ENCODE peak calls at places on chromosome 17, in four cellular contexts. K, X, Z and N are unnamed samples.

GRCh38 chr17:47316316-47316715 is 7.4 kb upstream of the EFCAB13 start:
- DNase-seq in K (no peak), X (no peak), Z (no peak), N (no peak)

GRCh38 chr17:65750678-65751077 is 189.2 kb upstream of the AXIN2 start:
- DNase-seq in K (peak; percentile 93), X (peak; percentile 73), Z (peak; percentile 80), N (peak; percentile 96)

GRCh38 chr17:56597495-56597990 is 4.0 kb downstream of the NOG start:
- DNase-seq in K (no peak), X (no peak), Z (peak; percentile 45), N (no peak)

GRCh38 chr17:57949649-57950048 is 5.6 kb downstream of the CUEDC1 start:
- DNase-seq in K (no peak), X (no peak), Z (peak; percentile 77), N (no peak)

GRCh38 chr17:69590690-69591089 is 176.2 kb downstream of the MAP2K6 start:
- DNase-seq in K (no peak), X (no peak), Z (no peak), N (no peak)

GRCh38 chr17:4087911-4088693 is 54.7 kb downstream of the ZZEF1 start:
- DNase-seq in K (no peak), X (no peak), Z (no peak), N (peak; percentile 3)

GRCh38 chr17:3657874-3658783 is 10.2 kb downstream of the TAX1BP3 start:
- DNase-seq in K (no peak), X (no peak), Z (no peak), N (no peak)

GRCh38 chr17:36921131-36921851 is 16.0 kb upstream of the LHX1 start:
- DNase-seq in K (peak; percentile 98), X (no peak), Z (no peak), N (peak; percentile 98)

GRCh38 chr17:32954477-32954876 is 26.5 kb downstream of the TMEM98 start:
- DNase-seq in K (no peak), X (no peak), Z (no peak), N (no peak)

GRCh38 chr17:3947318-3947810 is 16.9 kb downstream of the ATP2A3 start:
- DNase-seq in K (no peak), X (no peak), Z (no peak), N (no peak)

GRCh38 chr17:82407255-82407654 is 10.9 kb upstream of the HEXD start:
- DNase-seq in K (no peak), X (peak; percentile 52), Z (no peak), N (no peak)

GRCh38 chr17:281365-281999 is 71.1 kb downstream of the RPH3AL start:
- DNase-seq in K (no peak), X (no peak), Z (peak; percentile 19), N (no peak)

GRCh38 chr17:73308017-73308823 is 3.6 kb downstream of the CDC42EP4 start:
- DNase-seq in K (peak; percentile 86), X (peak; percentile 80), Z (peak; percentile 93), N (no peak)

GRCh38 chr17:33871720-33872535 is 383.2 kb upstream of the CCL2 start:
- DNase-seq in K (no peak), X (no peak), Z (no peak), N (peak; percentile 37)

GRCh38 chr17:35731239-35731931 is at the start of gene RASL10B:
- DNase-seq in K (no peak), X (peak; percentile 60), Z (peak; percentile 60), N (no peak)

GRCh38 chr17:19320876-19321275 is 41.6 kb downstream of the B9D1 start:
- DNase-seq in K (no peak), X (no peak), Z (no peak), N (no peak)
- H3K4me1 ChIP-seq in K (peaks cover 14% of the 10 kb centered on the region), X (peaks cover 40% of the 10 kb centered on the region), Z (peaks cover 11% of the 10 kb centered on the region), N (no peaks in the 10 kb centered on the region)

DNA sequence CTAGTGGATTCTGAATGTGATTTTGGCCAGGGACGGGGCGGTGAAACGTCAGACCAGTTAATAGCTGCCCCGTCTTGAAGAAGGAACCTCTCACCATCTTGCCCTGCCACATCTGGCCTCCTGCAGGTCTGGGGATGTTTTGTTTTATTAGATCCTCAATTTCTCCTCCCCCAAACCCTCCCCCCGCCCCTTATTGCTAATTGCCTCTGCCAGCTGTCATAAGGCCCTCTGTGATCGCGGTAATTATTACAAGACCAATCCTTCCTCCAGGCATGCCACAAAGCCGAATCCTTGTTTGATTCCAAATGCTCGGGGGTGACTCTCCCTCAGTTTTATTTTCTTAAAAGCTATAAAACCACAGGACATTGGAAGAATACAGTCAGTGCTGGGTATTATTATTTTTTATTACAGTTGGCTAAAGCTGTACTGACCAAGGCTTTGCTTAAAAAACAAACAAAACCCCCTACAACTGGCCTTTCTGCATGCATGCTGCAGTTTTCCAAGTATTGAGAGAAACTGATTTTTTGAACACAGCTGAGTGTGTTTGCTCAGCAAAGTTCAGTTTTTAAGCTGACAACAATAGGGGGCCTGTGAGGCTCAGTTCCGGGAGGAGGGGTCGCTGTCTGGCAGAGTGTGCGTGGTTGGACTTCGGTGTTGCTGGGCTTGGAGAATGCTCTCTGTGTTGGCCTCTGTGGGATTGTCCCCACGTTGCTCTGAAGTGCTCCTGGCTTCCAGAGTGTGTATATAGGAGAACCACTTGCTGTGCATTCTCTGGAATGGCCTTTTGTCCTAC is 1.7 kb downstream of the KSR1 start:
- DNase-seq in K (no peak), X (no peak), Z (no peak), N (no peak)
- TF ChIP-seq CTCF in K (no peak), X (no peak), Z (no peak), N (no peak)

GRCh38 chr17:10699861-10700260 is 2.5 kb downstream of the ADPRM start:
- DNase-seq in K (no peak), X (no peak), Z (no peak), N (no peak)
- H3K4me1 ChIP-seq in K (peaks cover 8% of the 10 kb centered on the region), X (peaks cover 48% of the 10 kb centered on the region), Z (peaks cover 38% of the 10 kb centered on the region), N (peaks cover 3% of the 10 kb centered on the region)

DNA sequence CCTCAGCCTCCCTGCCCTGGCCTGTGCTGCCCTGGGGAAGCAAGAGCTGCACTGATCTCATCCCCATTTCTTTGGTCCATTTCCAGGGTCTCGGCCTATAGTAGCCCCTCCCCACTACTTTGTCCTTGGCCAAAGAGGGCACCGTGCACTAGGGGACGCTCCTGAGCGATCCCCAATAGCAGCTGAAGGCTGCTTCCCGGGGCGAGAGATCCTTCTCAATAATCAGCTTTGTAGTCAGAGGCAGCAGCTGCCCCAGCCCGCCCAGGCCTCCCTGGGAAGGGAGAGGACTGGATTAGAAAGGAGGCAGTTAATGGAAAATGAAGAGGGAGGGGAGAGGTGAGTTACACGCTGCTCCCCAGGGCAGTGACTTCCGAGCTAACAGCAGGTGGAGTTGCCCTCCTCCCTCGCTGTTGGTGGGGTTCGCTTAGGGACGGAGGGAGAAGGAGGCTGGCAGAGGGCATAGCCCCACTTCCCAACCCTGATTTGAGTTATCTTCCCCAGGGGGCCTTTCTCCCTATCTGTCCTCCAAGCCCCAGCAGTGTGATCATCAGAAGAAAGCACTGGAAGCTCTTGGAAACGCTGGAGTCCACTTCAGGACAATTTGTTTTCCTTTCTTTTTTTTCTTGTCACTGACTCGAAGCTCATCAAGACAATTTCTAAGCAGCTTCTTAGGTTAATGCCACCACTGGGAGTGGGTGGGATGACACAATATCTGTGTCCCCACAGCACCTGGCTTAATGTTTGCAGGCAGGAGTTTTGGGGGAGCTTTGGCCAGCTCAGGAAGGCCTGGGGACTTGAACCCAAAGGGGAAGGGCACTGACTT is 2.6 kb downstream of the MXRA7 start:
- DNase-seq in K (no peak), X (peak; percentile 53), Z (no peak), N (no peak)
- TF ChIP-seq CTCF in K (no peak), X (peak; percentile 51), Z (peak; percentile 16), N (peak; percentile 41)